ENCODE peak calls at places on chromosomes 16 and 17, in four cellular contexts. K, G, A and W are unnamed samples.
A peak's percentile ranks its signal among the peaks of the same experiment; 100 is the strongest.

GRCh38 chr16:13231365-13231764 is 330.0 kb downstream of the SHISA9 start:
- DNase-seq in G (no peak), K (no peak), A (no peak), W (no peak)

GRCh38 chr16:84933774-84934571 is 77.4 kb downstream of the ZDHHC7 start:
- DNase-seq in A (no peak), K (no peak), G (peak; percentile 55), W (no peak)

GRCh38 chr16:51880776-51881175 is 666.2 kb downstream of the TOX3 start:
- DNase-seq in G (no peak), A (no peak), K (no peak), W (no peak)

GRCh38 chr16:86577314-86577971 is 906 bp upstream of the FOXL1 start:
- DNase-seq in A (no peak), K (no peak), G (no peak), W (no peak)

GRCh38 chr17:3683054-3683511 is 12.9 kb downstream of the P2RX5 start:
- DNase-seq in A (peak; percentile 48), G (peak; percentile 27), K (peak; percentile 74), W (peak; percentile 80)

GRCh38 chr17:49959183-49959935 is 9.6 kb upstream of the DLX4 start:
- DNase-seq in K (no peak), G (no peak), A (no peak), W (no peak)

GRCh38 chr17:9291912-9292562 is 270.7 kb downstream of the NTN1 start:
- DNase-seq in G (peak; percentile 8), A (no peak), K (peak; percentile 20), W (peak; percentile 63)

GRCh38 chr17:40442392-40443195 is 656 bp upstream of the IGFBP4 start:
- DNase-seq in G (no peak), A (no peak), K (peak; percentile 53), W (no peak)

GRCh38 chr17:42679001-42679491 is 2.3 kb upstream of the PLEKHH3 start:
- DNase-seq in K (peak; percentile 64), A (no peak), G (peak; percentile 66), W (no peak)

GRCh38 chr16:81625544-81626152 is 153.4 kb upstream of the PLCG2 start:
- DNase-seq in G (no peak), A (no peak), K (no peak), W (no peak)

GRCh38 chr17:66822009-66822408 is 12.9 kb upstream of the CACNG5 start:
- DNase-seq in K (no peak), A (no peak), G (no peak), W (no peak)

DNA sequence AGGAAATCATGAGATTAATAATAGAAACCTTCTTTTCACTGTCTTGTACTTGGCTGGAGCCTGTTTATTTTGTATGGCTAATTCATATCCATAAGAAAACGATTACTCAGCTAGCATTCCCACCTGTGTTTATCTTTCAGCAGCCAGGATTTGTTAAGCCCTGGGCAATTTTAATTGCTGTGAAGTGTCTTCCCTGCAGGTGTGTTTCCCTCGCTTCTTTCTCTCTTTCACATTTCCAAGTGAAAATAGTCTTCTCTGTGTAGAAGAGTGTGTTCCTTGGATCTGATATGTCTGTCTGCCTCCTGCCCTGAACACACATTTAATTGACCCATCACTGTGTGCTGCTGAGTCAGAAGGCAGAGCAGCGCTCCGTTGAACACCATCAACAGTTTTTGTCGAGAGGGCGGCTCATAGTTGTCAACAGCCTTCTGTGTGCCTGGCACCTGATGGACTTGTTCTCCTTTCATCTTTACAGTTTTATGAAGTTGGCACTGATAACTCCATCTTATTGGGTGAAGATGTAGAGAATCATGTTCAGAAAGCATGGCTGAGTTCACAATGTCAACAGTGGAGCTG is 83.2 kb downstream of the SPECC1 start:
- DNase-seq in G (no peak), K (no peak), A (no peak), W (no peak)
- TF ChIP-seq TARDBP in G (no peak), K (no peak), A (no peak), W (no peak)

GRCh38 chr16:67268136-67268579 is 11.2 kb upstream of the PLEKHG4 start:
- DNase-seq in A (no peak), G (peak; percentile 43), K (peak; percentile 88), W (no peak)
- TF ChIP-seq FOXM1 in A (no peak), G (no peak), K (no peak), W (no peak)

GRCh38 chr16:30875881-30876791 is 17.7 kb downstream of the BCL7C start:
- DNase-seq in G (no peak), A (peak; percentile 67), K (peak; percentile 70), W (no peak)
- TF ChIP-seq TARDBP in G (no peak), A (no peak), K (peak; percentile 53), W (no peak)

GRCh38 chr16:56093055-56093454 is 98.2 kb upstream of the GNAO1 start:
- DNase-seq in G (no peak), A (no peak), K (no peak), W (no peak)
- TF ChIP-seq FOXM1 in G (no peak), A (no peak), K (no peak), W (no peak)